ENCODE peak calls at places on chromosomes 13 and 19, in seven cellular contexts. H is H1, E is SK-N-SH, B is GM12891, X is K562, K is GM12878, F is HepG2. L is an unnamed sample.

GRCh38 chr19:3644351-3645066 is 17.9 kb upstream of the CACTIN start:
- DNase-seq in F (no peak), H (no peak), E (no peak), K (no peak), B (no peak), X (no peak), L (no peak)

GRCh38 chr13:73138276-73138950 is 79.6 kb downstream of the KLF5 start:
- DNase-seq in K (no peak), F (peak), E (no peak), H (no peak), X (no peak), B (no peak), L (no peak)

GRCh38 chr19:19460761-19461265 is 54.5 kb downstream of the TSSK6 start:
- DNase-seq in E (peak), H (no peak), X (no peak), F (no peak), B (peak), K (no peak), L (no peak)

GRCh38 chr13:111632906-111633305 is 312.5 kb downstream of the TEX29 start:
- DNase-seq in K (no peak), F (no peak), B (no peak), E (no peak), H (peak), X (no peak), L (no peak)

GRCh38 chr13:102693781-102694180 is 1.1 kb downstream of the METTL21C start:
- DNase-seq in E (no peak), B (no peak), X (no peak), F (no peak), H (no peak), K (no peak), L (no peak)

GRCh38 chr19:42498387-42498786 is 29.9 kb downstream of the CEACAM1 start:
- DNase-seq in B (no peak), K (no peak), X (no peak), H (no peak), F (peak), E (no peak), L (no peak)

GRCh38 chr13:20997301-20998061 is 63.9 kb downstream of the LATS2 start:
- DNase-seq in K (no peak), B (no peak), H (peak), E (no peak), F (no peak), X (no peak), L (no peak)

GRCh38 chr19:940591-941291 is 14.9 kb downstream of the ARID3A start:
- DNase-seq in E (peak), K (no peak), F (no peak), X (no peak), B (no peak), H (no peak), L (no peak)

GRCh38 chr13:51733656-51734334 is 70.2 kb downstream of the DHRS12 start:
- DNase-seq in X (no peak), H (no peak), F (no peak), B (no peak), K (no peak), E (no peak), L (no peak)

GRCh38 chr13:110746443-110746842 is 32.9 kb downstream of the ING1 start:
- DNase-seq in X (no peak), E (no peak), F (no peak), K (no peak), B (no peak), H (no peak), L (no peak)

GRCh38 chr13:19810151-19810550 is 27.4 kb upstream of the PSPC1 start:
- DNase-seq in B (no peak), F (no peak), K (no peak), X (no peak), H (no peak), E (no peak), L (no peak)

GRCh38 chr19:49642488-49643035 is 553 bp downstream of the SCAF1 start:
- DNase-seq in H (no peak), X (peak), F (no peak), K (no peak), E (peak), B (no peak), L (no peak)

GRCh38 chr13:77544365-77544764 is 8.9 kb downstream of the SCEL start:
- DNase-seq in F (no peak), H (no peak), B (no peak), E (peak), K (no peak), X (no peak), L (no peak)

GRCh38 chr19:38649305-38650179 is 2.1 kb downstream of the ACTN4 start:
- DNase-seq in H (no peak), F (peak), B (no peak), K (no peak), E (no peak), X (no peak), L (no peak)

GRCh38 chr13:108981407-108981806 is 352.0 kb downstream of the MYO16 start:
- DNase-seq in K (no peak), X (no peak), B (no peak), H (no peak), F (no peak), E (no peak), L (no peak)

GRCh38 chr19:50820549-50821247 is 2.9 kb downstream of the KLK1 start:
- DNase-seq in H (no peak), F (no peak), E (no peak), X (peak), B (peak), K (peak), L (peak)

GRCh38 chr13:32023698-32024097 is 7.9 kb upstream of the FRY start:
- DNase-seq in H (no peak), X (no peak), B (no peak), E (no peak), K (no peak), F (no peak), L (no peak)

GRCh38 chr13:46554971-46555370 is 2.0 kb downstream of the LRCH1 start:
- DNase-seq in K (no peak), H (no peak), E (no peak), X (no peak), B (no peak), F (no peak), L (no peak)

GRCh38 chr13:36297259-36297599 is 385 bp downstream of the CCDC169 start:
- DNase-seq in X (no peak), E (no peak), K (no peak), H (no peak), B (no peak), F (no peak), L (no peak)

GRCh38 chr13:24271611-24272451 is 37.5 kb upstream of the C1QTNF9 start:
- DNase-seq in B (no peak), X (no peak), K (peak), H (no peak), E (peak), F (peak), L (peak)

GRCh38 chr19:8209965-8210659 is 942 bp downstream of the CERS4 start:
- DNase-seq in K (no peak), X (no peak), B (peak), E (no peak), F (no peak), H (no peak), L (no peak)

GRCh38 chr13:37995052-37995451 is 125.5 kb upstream of the TRPC4 start:
- DNase-seq in X (no peak), K (no peak), B (no peak), H (no peak), F (no peak), E (no peak), L (no peak)

GRCh38 chr13:86906458-86906857 is 764.7 kb upstream of the SLITRK5 start:
- DNase-seq in B (no peak), H (no peak), F (no peak), X (no peak), K (no peak), E (no peak), L (no peak)

GRCh38 chr13:97953376-97953970 is at the start of gene IPO5:
- DNase-seq in X (no peak), F (no peak), K (no peak), H (no peak), B (no peak), E (no peak), L (no peak)

DNA sequence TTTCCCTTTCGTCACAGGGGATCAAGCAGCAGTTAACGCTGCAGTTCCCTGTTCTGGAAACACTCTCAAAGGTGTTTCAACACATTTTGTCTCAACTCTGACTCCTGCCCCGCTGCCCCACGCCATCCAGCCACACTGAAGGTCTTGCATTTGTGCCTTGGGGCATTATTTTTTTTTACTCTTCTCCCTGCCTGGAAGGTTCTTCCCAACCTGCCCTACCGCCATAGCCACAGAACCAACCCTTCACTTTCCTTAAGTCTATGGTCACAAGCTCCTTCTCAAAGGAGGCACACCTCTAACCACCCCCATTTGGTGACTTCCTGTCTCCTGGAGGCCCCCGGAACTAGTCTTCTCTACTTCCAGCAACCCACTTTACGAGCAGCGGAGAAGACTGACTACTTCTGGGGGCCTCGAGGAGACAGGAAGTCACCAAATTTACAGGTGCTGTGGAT is 17.2 kb downstream of the KL start:
- DNase-seq in B (no peak), E (no peak), X (no peak), F (no peak), K (no peak), H (no peak), L (no peak)
- TF ChIP-seq TAF1 in B (peak), E (no peak), X (no peak), F (no peak), K (peak), H (no peak), L (no peak)

DNA sequence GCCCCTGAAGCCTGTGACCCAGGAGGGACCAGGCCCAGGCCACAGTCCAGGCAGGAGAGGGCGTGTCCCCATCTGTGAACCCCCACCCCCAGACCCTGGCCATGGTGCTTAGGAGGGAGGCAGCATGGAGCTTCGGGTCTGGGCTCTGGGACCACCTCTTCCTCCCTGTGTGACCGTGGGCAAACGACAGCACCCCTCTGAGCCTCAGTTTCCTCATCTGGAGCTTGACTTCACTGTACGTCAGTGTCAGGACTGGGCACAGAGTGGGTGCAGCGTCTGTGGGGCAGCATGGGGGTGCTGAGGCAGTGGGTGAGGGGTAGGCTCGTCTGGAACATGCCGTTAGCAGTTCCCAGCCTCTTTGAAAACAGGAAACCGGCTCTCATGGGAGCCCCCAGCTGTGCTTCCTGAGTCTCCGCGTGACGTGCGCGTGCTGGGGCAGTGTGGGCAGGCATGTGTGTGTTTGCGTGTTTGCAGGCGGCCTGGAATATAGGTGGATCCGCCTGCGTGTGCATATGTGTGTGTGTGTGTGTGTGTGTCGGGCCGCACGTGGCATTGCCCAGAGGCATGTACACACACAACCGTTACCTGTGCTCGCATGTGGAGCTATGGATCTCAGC is 15.7 kb downstream of the ARRDC2 start:
- DNase-seq in F (no peak), E (no peak), K (no peak), X (no peak), B (no peak), H (no peak), L (no peak)
- TF ChIP-seq POLR2AphosphoS5 in F (no peak), E (no peak), K (peak), X (no peak), B (no peak), H (no peak), L (no peak)

GRCh38 chr19:15508035-15508710 is at the start of gene CYP4F22:
- DNase-seq in F (no peak), H (no peak), K (no peak), X (peak), E (no peak), B (no peak), L (no peak)
- TF ChIP-seq TAF1 in F (no peak), H (no peak), K (no peak), X (no peak), E (no peak), B (no peak), L (no peak)

GRCh38 chr19:11180346-11180745 is 17.0 kb downstream of the KANK2 start:
- DNase-seq in E (no peak), F (no peak), B (no peak), X (no peak), H (no peak), K (no peak), L (no peak)

GRCh38 chr19:11177592-11177991 is 19.8 kb downstream of the KANK2 start:
- DNase-seq in E (no peak), K (no peak), F (no peak), H (no peak), X (no peak), B (no peak), L (no peak)

GRCh38 chr19:11181488-11181887 is 15.9 kb downstream of the KANK2 start:
- DNase-seq in H (no peak), B (no peak), F (no peak), K (no peak), E (no peak), X (no peak), L (no peak)

GRCh38 chr19:11176466-11177193 is 20.7 kb downstream of the KANK2 start:
- DNase-seq in X (no peak), F (no peak), E (peak), B (no peak), K (no peak), H (no peak), L (no peak)

GRCh38 chr19:11179716-11180297 is 17.5 kb downstream of the KANK2 start:
- DNase-seq in F (no peak), K (peak), B (no peak), H (no peak), E (no peak), X (no peak), L (peak)
- TF ChIP-seq POLR2AphosphoS5 in F (no peak), K (no peak), B (peak), H (no peak), E (no peak), X (no peak), L (no peak)

L was measured in GM12892.